ENCODE peak calls at places on chromosome X, in nine cellular contexts. C is tibial nerve, X is cardiac muscle cell, O is omental fat pad, B is neural crest cell, R is heart right ventricle, G is tibial artery, L is fibroblast of pulmonary artery, Y is PC-9. W is an unnamed sample.

GRCh38 chrX:129529685-129530281 is 6.5 kb upstream of the SMARCA1 start:
- DNase-seq in C (peak), X (peak), O (no peak), B (no peak), R (no peak), G (no peak), L (peak), Y (no peak), W (peak)

GRCh38 chrX:3550160-3550765 is 163.2 kb downstream of the PRKX start:
- DNase-seq in C (no peak), X (peak), O (no peak), B (no peak), R (no peak), G (no peak), L (peak), Y (no peak), W (peak)

GRCh38 chrX:19347916-19348315 is 4.2 kb downstream of the PDHA1 start:
- DNase-seq in C (no peak), X (no peak), O (no peak), B (no peak), R (no peak), G (no peak), L (no peak), Y (no peak), W (no peak)

GRCh38 chrX:10482262-10482661 is 138.1 kb downstream of the MID1 start:
- DNase-seq in C (peak), X (peak), O (no peak), B (peak), R (peak), G (no peak), L (peak), Y (no peak), W (no peak)

GRCh38 chrX:63282077-63282476 is 69.1 kb downstream of the SPIN4 start:
- DNase-seq in C (no peak), X (no peak), O (no peak), B (no peak), R (no peak), G (no peak), L (no peak), Y (no peak), W (no peak)

GRCh38 chrX:16552546-16552945 is 97.4 kb upstream of the S100G start:
- DNase-seq in C (no peak), X (peak), O (no peak), B (no peak), R (no peak), G (no peak), L (peak), Y (peak), W (peak)

GRCh38 chrX:66074920-66075879 is 35.3 kb upstream of the VSIG4 start:
- DNase-seq in C (peak), X (peak), O (no peak), B (no peak), R (peak), G (peak), L (peak), Y (no peak), W (peak)

GRCh38 chrX:39899876-39900787 is 197.6 kb downstream of the BCOR start:
- DNase-seq in C (no peak), X (no peak), O (no peak), B (no peak), R (no peak), G (no peak), L (no peak), Y (no peak), W (no peak)

GRCh38 chrX:130575831-130576404 is 174.1 kb downstream of the RBMX2 start:
- DNase-seq in C (peak), X (peak), O (no peak), B (peak), R (peak), G (peak), L (peak), Y (no peak), W (peak)

GRCh38 chrX:46953597-46953996 is 41.4 kb downstream of the JADE3 start:
- DNase-seq in C (no peak), X (peak), O (no peak), B (peak), R (no peak), G (no peak), L (peak), Y (peak), W (no peak)

GRCh38 chrX:71367396-71367795 is 1.2 kb downstream of the TAF1 start:
- DNase-seq in C (no peak), X (no peak), O (no peak), B (no peak), R (no peak), G (no peak), L (peak), Y (no peak), W (no peak)

GRCh38 chrX:107775000-107775733 is 420 bp downstream of the TSC22D3 start:
- DNase-seq in C (no peak), X (no peak), O (no peak), B (no peak), R (no peak), G (no peak), L (no peak), Y (no peak), W (no peak)
- TF ChIP-seq CTCF in C (no peak), X (no peak), O (no peak), B (peak), R (no peak), G (no peak), L (no peak), Y (no peak), W (no peak)

GRCh38 chrX:31217111-31217510 is 145.3 kb upstream of the FTHL17 start:
- DNase-seq in C (no peak), X (no peak), O (no peak), B (no peak), R (no peak), G (no peak), L (no peak), Y (no peak), W (no peak)

GRCh38 chrX:31215277-31215815 is 143.5 kb upstream of the FTHL17 start:
- DNase-seq in C (no peak), X (no peak), O (no peak), B (no peak), R (no peak), G (no peak), L (no peak), Y (no peak), W (no peak)

GRCh38 chrX:31209005-31209612 is 137.3 kb upstream of the FTHL17 start:
- DNase-seq in C (no peak), X (no peak), O (no peak), B (no peak), R (no peak), G (no peak), L (no peak), Y (peak), W (peak)

GRCh38 chrX:31212856-31213748 is 141.3 kb upstream of the FTHL17 start:
- DNase-seq in C (no peak), X (no peak), O (no peak), B (no peak), R (no peak), G (no peak), L (no peak), Y (no peak), W (no peak)

DNA sequence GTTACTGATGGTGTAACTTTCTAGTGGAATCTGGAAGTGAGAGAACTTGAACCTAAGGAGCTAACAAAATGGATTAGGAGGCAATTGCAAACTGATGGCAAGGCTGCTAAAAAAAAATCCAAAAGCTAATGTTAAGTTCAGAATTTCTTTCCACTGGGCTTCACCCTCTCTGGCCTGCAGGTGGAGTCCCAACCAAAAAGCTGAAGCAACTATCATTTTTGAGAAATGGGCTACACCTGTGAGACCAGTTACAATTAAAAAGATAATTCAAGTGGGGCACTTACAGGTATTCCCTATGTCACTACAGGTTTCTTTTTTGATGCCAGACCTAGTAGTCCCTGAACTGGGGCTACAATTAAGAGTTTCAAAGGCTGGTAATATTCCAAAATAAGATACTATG is 142.1 kb upstream of the FTHL17 start:
- DNase-seq in C (no peak), X (peak), O (no peak), B (no peak), R (no peak), G (no peak), L (peak), Y (no peak), W (peak)
- TF ChIP-seq CTCF in C (peak), X (peak), O (no peak), B (peak), R (peak), G (peak), L (peak), Y (peak), W (peak)

GRCh38 chrX:24243692-24244091 is 70.2 kb downstream of the SUPT20HL2 start:
- DNase-seq in C (no peak), X (peak), O (no peak), B (no peak), R (no peak), G (no peak), L (peak), Y (no peak), W (peak)

GRCh38 chrX:24245201-24245600 is 68.7 kb downstream of the SUPT20HL2 start:
- DNase-seq in C (no peak), X (peak), O (no peak), B (no peak), R (no peak), G (no peak), L (peak), Y (peak), W (peak)

GRCh38 chrX:24242649-24243556 is 71.0 kb downstream of the SUPT20HL2 start:
- DNase-seq in C (peak), X (peak), O (no peak), B (no peak), R (peak), G (peak), L (peak), Y (no peak), W (peak)

GRCh38 chrX:24241822-24242648 is 71.8 kb downstream of the SUPT20HL2 start:
- DNase-seq in C (no peak), X (peak), O (no peak), B (no peak), R (no peak), G (no peak), L (peak), Y (no peak), W (peak)
- TF ChIP-seq CTCF in C (no peak), X (peak), O (no peak), B (peak), R (peak), G (peak), L (peak), Y (peak), W (peak)

DNA sequence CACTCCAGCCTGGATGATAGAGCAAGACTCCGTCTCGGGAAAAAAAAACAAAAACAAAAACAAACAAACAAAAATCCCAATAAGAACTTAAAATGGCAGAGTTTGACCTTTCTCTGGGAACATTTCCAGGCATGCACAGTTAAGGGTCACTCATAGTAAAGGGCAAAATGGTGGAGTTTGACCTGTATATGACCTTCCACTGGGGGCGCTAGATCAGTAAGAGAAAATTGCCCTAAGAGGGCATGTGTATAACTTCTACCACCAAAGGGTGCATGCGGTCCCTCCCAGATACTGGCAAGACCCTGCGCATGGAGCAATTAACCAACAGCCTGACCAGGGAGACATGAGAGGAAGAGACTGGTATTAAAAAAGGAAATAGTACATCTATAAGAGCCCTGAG is 177.2 kb downstream of the MOSPD2 start:
- DNase-seq in C (no peak), X (no peak), O (no peak), B (no peak), R (no peak), G (no peak), L (no peak), Y (no peak), W (no peak)
- TF ChIP-seq CTCF in C (no peak), X (no peak), O (no peak), B (no peak), R (no peak), G (no peak), L (no peak), Y (no peak), W (peak)

DNA sequence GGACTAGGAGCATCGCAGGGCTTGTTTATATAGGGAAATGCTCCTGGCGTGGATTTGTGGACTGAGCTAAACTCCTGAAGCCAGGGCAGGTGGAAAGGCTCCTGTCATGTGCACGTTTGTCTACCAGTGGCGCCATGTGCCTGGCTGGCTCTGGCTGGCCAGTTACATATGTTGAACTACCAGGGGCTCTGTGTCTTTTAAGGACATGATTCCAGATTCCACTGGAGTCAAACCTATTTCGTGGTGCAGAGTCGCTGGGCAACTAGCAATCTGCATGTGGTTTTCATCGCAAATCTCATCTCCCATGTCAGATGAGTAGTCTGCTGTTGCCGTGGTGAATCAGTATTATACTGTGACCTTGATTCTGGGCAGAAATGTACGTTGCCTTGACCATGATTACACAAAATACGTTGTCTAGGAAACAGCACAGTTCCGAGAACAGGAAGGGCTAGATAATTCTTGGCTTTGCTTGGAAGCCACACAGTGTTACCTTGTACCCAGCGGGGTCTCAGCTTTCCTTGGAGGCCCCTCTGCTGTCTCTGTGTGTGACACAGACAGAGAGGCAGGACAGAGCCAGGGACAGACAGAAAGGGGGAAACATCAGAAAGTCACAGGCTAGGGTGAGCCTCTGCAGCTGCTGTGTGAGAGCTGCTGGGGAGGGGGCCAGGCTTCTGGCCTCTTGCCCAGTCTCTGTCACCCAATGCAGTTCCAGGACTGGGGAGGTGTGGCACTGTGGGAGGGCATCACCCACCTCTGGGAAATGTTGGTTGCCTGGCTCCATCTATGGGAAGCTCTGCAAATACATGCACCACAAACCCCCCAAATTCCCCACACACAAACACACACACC is 19.2 kb downstream of the PNMA6E start:
- DNase-seq in C (peak), X (peak), O (no peak), B (no peak), R (no peak), G (no peak), L (peak), Y (no peak), W (peak)
- TF ChIP-seq CTCF in C (no peak), X (peak), O (no peak), B (no peak), R (no peak), G (no peak), L (peak), Y (no peak), W (no peak)

GRCh38 chrX:26848511-26848910 is 614.6 kb downstream of the PPP4R3C start:
- DNase-seq in C (no peak), X (no peak), O (no peak), B (no peak), R (no peak), G (no peak), L (peak), Y (no peak), W (no peak)

GRCh38 chrX:26851981-26852380 is 611.2 kb downstream of the PPP4R3C start:
- DNase-seq in C (no peak), X (no peak), O (no peak), B (no peak), R (no peak), G (no peak), L (peak), Y (no peak), W (peak)
- TF ChIP-seq CTCF in C (no peak), X (no peak), O (no peak), B (no peak), R (no peak), G (peak), L (no peak), Y (no peak), W (peak)

GRCh38 chrX:111394581-111394980 is 17.4 kb downstream of the DCX start:
- DNase-seq in C (no peak), X (no peak), O (no peak), B (no peak), R (no peak), G (no peak), L (no peak), Y (no peak), W (no peak)
- TF ChIP-seq CTCF in C (no peak), X (no peak), O (no peak), B (no peak), R (no peak), G (no peak), L (no peak), Y (no peak), W (no peak)

DNA sequence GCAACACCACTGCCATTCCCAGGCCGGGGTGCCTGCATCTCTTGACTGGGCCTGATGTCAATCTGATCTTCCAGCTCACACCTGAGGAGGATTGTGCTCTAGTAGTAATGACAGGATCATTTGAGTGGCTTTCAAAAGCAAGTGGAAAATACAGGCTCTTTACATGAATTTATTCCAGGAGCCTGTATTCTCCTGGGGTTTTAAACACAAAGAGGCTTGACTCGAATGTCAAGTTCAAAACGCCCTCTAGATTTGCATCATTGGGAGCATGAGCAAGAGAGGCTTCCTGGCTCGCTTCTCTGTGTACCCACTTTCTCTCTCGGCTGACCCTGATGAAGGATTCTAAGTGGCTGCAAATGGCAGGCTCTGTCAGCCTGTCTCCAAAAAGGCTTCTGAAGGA is 199.5 kb upstream of the PUDP start:
- DNase-seq in C (no peak), X (no peak), O (no peak), B (no peak), R (no peak), G (no peak), L (no peak), Y (no peak), W (no peak)
- TF ChIP-seq CTCF in C (no peak), X (no peak), O (no peak), B (no peak), R (no peak), G (no peak), L (no peak), Y (no peak), W (no peak)

GRCh38 chrX:106038625-106039024 is at the start of gene SERPINA7:
- DNase-seq in C (no peak), X (no peak), O (no peak), B (no peak), R (no peak), G (no peak), L (no peak), Y (no peak), W (no peak)

GRCh38 chrX:106036716-106037115 is 1.8 kb downstream of the SERPINA7 start:
- DNase-seq in C (no peak), X (no peak), O (no peak), B (no peak), R (no peak), G (no peak), L (no peak), Y (no peak), W (no peak)

GRCh38 chrX:106042296-106042695 is 3.8 kb upstream of the SERPINA7 start:
- DNase-seq in C (no peak), X (no peak), O (no peak), B (no peak), R (no peak), G (no peak), L (no peak), Y (no peak), W (no peak)

GRCh38 chrX:106037835-106038473 is 573 bp downstream of the SERPINA7 start:
- DNase-seq in C (no peak), X (no peak), O (no peak), B (no peak), R (no peak), G (no peak), L (no peak), Y (no peak), W (no peak)

DNA sequence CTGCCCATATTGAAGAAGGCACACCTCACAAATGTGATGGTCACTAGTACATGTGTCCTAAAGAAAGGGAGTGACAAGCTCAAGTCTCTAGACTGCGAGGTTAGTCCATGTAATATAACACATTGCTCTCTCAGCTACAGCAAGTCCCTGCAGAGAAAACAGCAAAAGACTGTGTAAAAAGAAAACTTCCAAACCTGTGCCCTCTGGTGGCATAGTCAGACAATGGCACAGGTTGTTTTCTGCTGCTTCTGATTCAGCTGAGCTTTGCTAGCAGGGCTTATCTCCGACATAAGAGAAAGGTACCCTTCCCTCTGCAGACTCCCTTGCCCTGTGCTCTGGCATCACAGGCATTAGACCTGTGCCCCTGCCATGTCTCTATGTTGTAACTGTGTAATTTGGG is 1.4 kb upstream of the SERPINA7 start:
- DNase-seq in C (no peak), X (peak), O (no peak), B (no peak), R (no peak), G (no peak), L (peak), Y (no peak), W (peak)
- TF ChIP-seq CTCF in C (no peak), X (peak), O (no peak), B (peak), R (peak), G (no peak), L (peak), Y (peak), W (peak)

GRCh38 chrX:31420711-31421151 is 348.9 kb upstream of the FTHL17 start:
- DNase-seq in C (no peak), X (peak), O (no peak), B (no peak), R (no peak), G (no peak), L (peak), Y (no peak), W (peak)

GRCh38 chrX:31420302-31420701 is 348.5 kb upstream of the FTHL17 start:
- DNase-seq in C (no peak), X (no peak), O (no peak), B (no peak), R (no peak), G (no peak), L (no peak), Y (no peak), W (no peak)

GRCh38 chrX:31421441-31421840 is 349.6 kb upstream of the FTHL17 start:
- DNase-seq in C (no peak), X (peak), O (no peak), B (no peak), R (no peak), G (no peak), L (no peak), Y (no peak), W (no peak)

GRCh38 chrX:31423575-31424284 is 351.9 kb upstream of the FTHL17 start:
- DNase-seq in C (peak), X (peak), O (no peak), B (no peak), R (no peak), G (peak), L (peak), Y (peak), W (peak)
- TF ChIP-seq CTCF in C (no peak), X (peak), O (no peak), B (peak), R (peak), G (no peak), L (peak), Y (peak), W (peak)

W was measured in MCF 10A.